ENCODE peak calls at places on chromosome 1, in six cellular contexts. One of them, this sample, is unnamed.

GRCh38 chr1:18278953-18279712 is 171.5 kb downstream of the IGSF21 start:
- DNase-seq in activated CD4-positive, alpha-beta T cell treated with anti-CD3 and anti-CD28 coated beads, Interleukin-2, amount 50 U/mL, for 1 hour: no peak
- DNase-seq in GM03348: no peak
- DNase-seq in H9: peak
- DNase-seq in CD4-positive, alpha-beta T cell: no peak
- DNase-seq in glutamatergic neuron: no peak
- DNase-seq in this sample: no peak

GRCh38 chr1:247358920-247359319 is 27.3 kb upstream of the ZNF496 start:
- DNase-seq in activated CD4-positive, alpha-beta T cell treated with anti-CD3 and anti-CD28 coated beads, Interleukin-2, amount 50 U/mL, for 1 hour: no peak
- DNase-seq in GM03348: no peak
- DNase-seq in CD4-positive, alpha-beta T cell: no peak
- DNase-seq in H9: no peak
- DNase-seq in glutamatergic neuron: no peak
- DNase-seq in this sample: no peak

GRCh38 chr1:40058097-40058452 is 17.5 kb downstream of the CAP1 start:
- DNase-seq in GM03348: no peak
- DNase-seq in CD4-positive, alpha-beta T cell: no peak
- DNase-seq in H9: no peak
- DNase-seq in activated CD4-positive, alpha-beta T cell treated with anti-CD3 and anti-CD28 coated beads, Interleukin-2, amount 50 U/mL, for 1 hour: no peak
- DNase-seq in glutamatergic neuron: no peak
- DNase-seq in this sample: no peak

GRCh38 chr1:22365331-22366295 is 86.0 kb upstream of the ZBTB40 start:
- DNase-seq in glutamatergic neuron: no peak
- DNase-seq in CD4-positive, alpha-beta T cell: no peak
- DNase-seq in activated CD4-positive, alpha-beta T cell treated with anti-CD3 and anti-CD28 coated beads, Interleukin-2, amount 50 U/mL, for 1 hour: no peak
- DNase-seq in H9: no peak
- DNase-seq in GM03348: no peak
- DNase-seq in this sample: no peak

GRCh38 chr1:14778882-14779594 is 180.6 kb downstream of the KAZN start:
- DNase-seq in CD4-positive, alpha-beta T cell: no peak
- DNase-seq in GM03348: peak
- DNase-seq in H9: peak
- DNase-seq in activated CD4-positive, alpha-beta T cell treated with anti-CD3 and anti-CD28 coated beads, Interleukin-2, amount 50 U/mL, for 1 hour: no peak
- DNase-seq in glutamatergic neuron: peak
- DNase-seq in this sample: no peak

GRCh38 chr1:236156512-236157208 is 14.3 kb downstream of the GPR137B start:
- DNase-seq in GM03348: no peak
- DNase-seq in H9: no peak
- DNase-seq in glutamatergic neuron: no peak
- DNase-seq in CD4-positive, alpha-beta T cell: no peak
- DNase-seq in activated CD4-positive, alpha-beta T cell treated with anti-CD3 and anti-CD28 coated beads, Interleukin-2, amount 50 U/mL, for 1 hour: peak
- DNase-seq in this sample: no peak

GRCh38 chr1:85611856-85612255 is 31.3 kb downstream of the CCN1 start:
- DNase-seq in glutamatergic neuron: no peak
- DNase-seq in H9: no peak
- DNase-seq in GM03348: peak
- DNase-seq in activated CD4-positive, alpha-beta T cell treated with anti-CD3 and anti-CD28 coated beads, Interleukin-2, amount 50 U/mL, for 1 hour: no peak
- DNase-seq in CD4-positive, alpha-beta T cell: no peak
- DNase-seq in this sample: no peak

GRCh38 chr1:8858888-8859706 is 19.4 kb downstream of the ENO1 start:
- DNase-seq in activated CD4-positive, alpha-beta T cell treated with anti-CD3 and anti-CD28 coated beads, Interleukin-2, amount 50 U/mL, for 1 hour: peak
- DNase-seq in GM03348: peak
- DNase-seq in CD4-positive, alpha-beta T cell: peak
- DNase-seq in glutamatergic neuron: peak
- DNase-seq in H9: no peak
- DNase-seq in this sample: no peak

GRCh38 chr1:86687595-86687994 is 16.8 kb upstream of the SH3GLB1 start:
- DNase-seq in H9: no peak
- DNase-seq in CD4-positive, alpha-beta T cell: no peak
- DNase-seq in GM03348: peak
- DNase-seq in glutamatergic neuron: no peak
- DNase-seq in activated CD4-positive, alpha-beta T cell treated with anti-CD3 and anti-CD28 coated beads, Interleukin-2, amount 50 U/mL, for 1 hour: no peak
- DNase-seq in this sample: peak